ENCODE peak calls at places on chromosomes 5 and 9, in four cellular contexts. One of them, this sample, is unnamed.

GRCh38 chr5:87944553-87945320 is 323.9 kb downstream of the TMEM161B start:
- DNase-seq in LNCaP clone FGC: no peak
- DNase-seq in WTC11: peak; percentile 60
- DNase-seq in fibroblast of pulmonary artery: no peak
- DNase-seq in this sample: no peak

GRCh38 chr5:78345485-78345884 is 14.9 kb upstream of the SCAMP1 start:
- DNase-seq in LNCaP clone FGC: no peak
- DNase-seq in WTC11: no peak
- DNase-seq in fibroblast of pulmonary artery: peak; percentile 61
- DNase-seq in this sample: no peak

GRCh38 chr5:172946146-172946545 is 13.1 kb upstream of the RPL26L1 start:
- DNase-seq in LNCaP clone FGC: no peak
- DNase-seq in WTC11: no peak
- DNase-seq in fibroblast of pulmonary artery: no peak
- DNase-seq in this sample: no peak

GRCh38 chr5:78813286-78813685 is 164.7 kb upstream of the LHFPL2 start:
- DNase-seq in LNCaP clone FGC: no peak
- DNase-seq in WTC11: no peak
- DNase-seq in fibroblast of pulmonary artery: no peak
- DNase-seq in this sample: no peak

GRCh38 chr5:547086-547924 is 23.1 kb upstream of the SLC9A3 start:
- DNase-seq in LNCaP clone FGC: no peak
- DNase-seq in WTC11: peak; percentile 8
- DNase-seq in fibroblast of pulmonary artery: no peak
- DNase-seq in this sample: no peak

GRCh38 chr9:129160712-129161533 is 17.1 kb downstream of the IER5L start:
- DNase-seq in LNCaP clone FGC: no peak
- DNase-seq in WTC11: no peak
- DNase-seq in fibroblast of pulmonary artery: peak; percentile 43
- DNase-seq in this sample: no peak

GRCh38 chr5:124746916-124747769 is 704 bp upstream of the ZNF608 start:
- DNase-seq in LNCaP clone FGC: peak; percentile 85
- DNase-seq in WTC11: peak; percentile 66
- DNase-seq in fibroblast of pulmonary artery: peak; percentile 98
- DNase-seq in this sample: peak; percentile 93

GRCh38 chr5:94901071-94901979 is 282.9 kb downstream of the SLF1 start:
- DNase-seq in LNCaP clone FGC: no peak
- DNase-seq in WTC11: no peak
- DNase-seq in fibroblast of pulmonary artery: peak; percentile 53
- DNase-seq in this sample: no peak

GRCh38 chr5:117434266-117434665 is 859.6 kb upstream of the SEMA6A start:
- DNase-seq in LNCaP clone FGC: no peak
- DNase-seq in WTC11: no peak
- DNase-seq in fibroblast of pulmonary artery: no peak
- DNase-seq in this sample: no peak

GRCh38 chr9:35518212-35518917 is 28.5 kb downstream of the RUSC2 start:
- DNase-seq in LNCaP clone FGC: peak; percentile 76
- DNase-seq in WTC11: peak; percentile 59
- DNase-seq in fibroblast of pulmonary artery: peak; percentile 93
- DNase-seq in this sample: no peak

GRCh38 chr5:30908356-30908755 is 285.1 kb upstream of the CDH6 start:
- DNase-seq in LNCaP clone FGC: no peak
- DNase-seq in WTC11: peak; percentile 11
- DNase-seq in fibroblast of pulmonary artery: no peak
- DNase-seq in this sample: no peak

GRCh38 chr9:76757274-76757673 is 7.0 kb upstream of the PCA3 start:
- DNase-seq in LNCaP clone FGC: no peak
- DNase-seq in WTC11: no peak
- DNase-seq in fibroblast of pulmonary artery: no peak
- DNase-seq in this sample: no peak

GRCh38 chr5:175778951-175779475 is 92.4 kb upstream of the CPLX2 start:
- DNase-seq in LNCaP clone FGC: peak; percentile 77
- DNase-seq in WTC11: no peak
- DNase-seq in fibroblast of pulmonary artery: peak; percentile 4
- DNase-seq in this sample: no peak

GRCh38 chr5:14413331-14413750 is 168.3 kb upstream of the OTULINL start:
- DNase-seq in LNCaP clone FGC: no peak
- DNase-seq in WTC11: no peak
- DNase-seq in fibroblast of pulmonary artery: no peak
- DNase-seq in this sample: no peak

GRCh38 chr5:10374623-10375022 is 21.1 kb downstream of the MARCHF6 start:
- DNase-seq in LNCaP clone FGC: no peak
- DNase-seq in WTC11: no peak
- DNase-seq in fibroblast of pulmonary artery: no peak
- DNase-seq in this sample: no peak

GRCh38 chr9:129776566-129776937 is 23.7 kb upstream of the PTGES start:
- DNase-seq in LNCaP clone FGC: no peak
- DNase-seq in WTC11: no peak
- DNase-seq in fibroblast of pulmonary artery: peak; percentile 20
- DNase-seq in this sample: no peak

GRCh38 chr9:79129865-79130480 is 441.8 kb upstream of the TLE4 start:
- DNase-seq in LNCaP clone FGC: peak; percentile 11
- DNase-seq in WTC11: peak; percentile 55
- DNase-seq in fibroblast of pulmonary artery: peak; percentile 71
- DNase-seq in this sample: peak; percentile 24

GRCh38 chr9:87894998-87895625 is 12.4 kb downstream of the SPATA31E1 start:
- DNase-seq in LNCaP clone FGC: no peak
- DNase-seq in WTC11: no peak
- DNase-seq in fibroblast of pulmonary artery: no peak
- DNase-seq in this sample: no peak

GRCh38 chr5:68007446-68007845 is 208.1 kb upstream of the PIK3R1 start:
- DNase-seq in LNCaP clone FGC: no peak
- DNase-seq in WTC11: no peak
- DNase-seq in fibroblast of pulmonary artery: peak; percentile 93
- DNase-seq in this sample: peak; percentile 56

GRCh38 chr5:55333811-55334210 is 26.0 kb downstream of the MTREX start:
- DNase-seq in LNCaP clone FGC: no peak
- DNase-seq in WTC11: no peak
- DNase-seq in fibroblast of pulmonary artery: no peak
- DNase-seq in this sample: no peak

GRCh38 chr5:55333017-55333416 is 25.2 kb downstream of the MTREX start:
- DNase-seq in LNCaP clone FGC: no peak
- DNase-seq in WTC11: no peak
- DNase-seq in fibroblast of pulmonary artery: no peak
- DNase-seq in this sample: no peak

GRCh38 chr5:55343107-55343506 is 35.3 kb downstream of the MTREX start:
- DNase-seq in LNCaP clone FGC: no peak
- DNase-seq in WTC11: no peak
- DNase-seq in fibroblast of pulmonary artery: no peak
- DNase-seq in this sample: no peak

GRCh38 chr5:55338810-55339243 is 31.0 kb downstream of the MTREX start:
- DNase-seq in LNCaP clone FGC: no peak
- DNase-seq in WTC11: no peak
- DNase-seq in fibroblast of pulmonary artery: no peak
- DNase-seq in this sample: no peak

GRCh38 chr5:55338092-55338613 is 30.4 kb downstream of the MTREX start:
- DNase-seq in LNCaP clone FGC: no peak
- DNase-seq in WTC11: no peak
- DNase-seq in fibroblast of pulmonary artery: no peak
- DNase-seq in this sample: no peak
- TF ChIP-seq CTCF in LNCaP clone FGC: no peak
- TF ChIP-seq CTCF in WTC11: no peak
- TF ChIP-seq CTCF in fibroblast of pulmonary artery: no peak
- TF ChIP-seq CTCF in this sample: no peak

GRCh38 chr9:71001780-71002386 is 119.5 kb downstream of the TRPM3 start:
- DNase-seq in LNCaP clone FGC: peak; percentile 36
- DNase-seq in WTC11: peak; percentile 59
- DNase-seq in fibroblast of pulmonary artery: peak; percentile 58
- DNase-seq in this sample: no peak
- TF ChIP-seq CTCF in LNCaP clone FGC: peak; percentile 83
- TF ChIP-seq CTCF in WTC11: peak; percentile 85
- TF ChIP-seq CTCF in fibroblast of pulmonary artery: peak; percentile 70
- TF ChIP-seq CTCF in this sample: peak; percentile 54

GRCh38 chr9:73011346-73011745 is 58.5 kb upstream of the ALDH1A1 start:
- DNase-seq in LNCaP clone FGC: no peak
- DNase-seq in WTC11: no peak
- DNase-seq in fibroblast of pulmonary artery: peak; percentile 68
- DNase-seq in this sample: peak; percentile 52
- TF ChIP-seq CTCF in LNCaP clone FGC: no peak
- TF ChIP-seq CTCF in WTC11: no peak
- TF ChIP-seq CTCF in fibroblast of pulmonary artery: no peak
- TF ChIP-seq CTCF in this sample: no peak

DNA sequence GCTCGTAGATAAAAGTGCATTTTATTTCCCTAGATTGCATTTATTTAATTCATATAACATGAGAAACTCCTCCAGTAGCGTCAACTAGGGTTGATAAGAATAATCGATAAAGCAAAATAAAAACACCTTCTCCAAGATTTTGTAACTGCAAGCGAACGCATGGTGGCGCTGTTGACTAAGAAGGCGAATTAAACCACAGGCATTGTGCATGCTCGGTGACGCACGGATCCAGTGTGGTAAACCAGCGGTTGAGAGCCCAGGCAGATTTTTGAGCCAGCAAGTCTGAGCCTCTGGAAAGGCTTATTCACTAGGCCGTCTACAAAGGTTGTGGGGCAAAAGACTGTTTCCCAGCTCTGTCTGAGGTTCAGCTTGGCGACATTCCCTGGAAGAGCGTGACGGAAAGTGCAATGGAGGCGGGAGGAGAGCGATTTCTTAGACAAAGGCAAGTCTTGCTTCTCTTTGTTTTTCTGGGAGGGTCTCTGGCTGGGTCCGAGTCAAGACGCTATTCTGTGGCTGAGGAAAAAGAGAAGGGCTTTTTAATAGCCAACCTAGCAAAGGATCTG is at the start of gene PCDHB3:
- DNase-seq in LNCaP clone FGC: no peak
- DNase-seq in WTC11: peak; percentile 88
- DNase-seq in fibroblast of pulmonary artery: peak; percentile 10
- DNase-seq in this sample: no peak
- TF ChIP-seq CTCF in LNCaP clone FGC: peak; percentile 54
- TF ChIP-seq CTCF in WTC11: peak; percentile 71
- TF ChIP-seq CTCF in fibroblast of pulmonary artery: no peak
- TF ChIP-seq CTCF in this sample: no peak

GRCh38 chr5:132138260-132138659 is 64.7 kb downstream of the CSF2 start:
- DNase-seq in LNCaP clone FGC: no peak
- DNase-seq in WTC11: no peak
- DNase-seq in fibroblast of pulmonary artery: peak; percentile 69
- DNase-seq in this sample: no peak

GRCh38 chr5:132136906-132137305 is 63.3 kb downstream of the CSF2 start:
- DNase-seq in LNCaP clone FGC: no peak
- DNase-seq in WTC11: no peak
- DNase-seq in fibroblast of pulmonary artery: peak; percentile 88
- DNase-seq in this sample: peak; percentile 44

GRCh38 chr5:132132138-132132537 is 58.5 kb downstream of the CSF2 start:
- DNase-seq in LNCaP clone FGC: no peak
- DNase-seq in WTC11: no peak
- DNase-seq in fibroblast of pulmonary artery: peak; percentile 8
- DNase-seq in this sample: no peak

GRCh38 chr5:132130918-132131715 is 57.5 kb downstream of the CSF2 start:
- DNase-seq in LNCaP clone FGC: no peak
- DNase-seq in WTC11: no peak
- DNase-seq in fibroblast of pulmonary artery: no peak
- DNase-seq in this sample: no peak

GRCh38 chr5:132134384-132134783 is 60.8 kb downstream of the CSF2 start:
- DNase-seq in LNCaP clone FGC: no peak
- DNase-seq in WTC11: no peak
- DNase-seq in fibroblast of pulmonary artery: peak; percentile 50
- DNase-seq in this sample: no peak
- TF ChIP-seq CTCF in LNCaP clone FGC: no peak
- TF ChIP-seq CTCF in WTC11: no peak
- TF ChIP-seq CTCF in fibroblast of pulmonary artery: peak; percentile 41
- TF ChIP-seq CTCF in this sample: no peak